ENCODE peak calls at places on chromosomes 7 and 10, in five cellular contexts. S, H, W, C and U are unnamed samples.

GRCh38 chr10:114353383-114353782 is 50.9 kb downstream of the AFAP1L2 start:
- DNase-seq in S (no peak), H (no peak), W (no peak), C (no peak), U (no peak)

GRCh38 chr7:24727165-24728120 is 29.8 kb downstream of the GSDME start:
- DNase-seq in S (peak; percentile 75), H (no peak), W (no peak), C (no peak), U (no peak)

GRCh38 chr10:124626759-124627380 is 117.3 kb downstream of the FAM53B start:
- DNase-seq in S (no peak), H (no peak), W (no peak), C (peak; percentile 79), U (peak; percentile 58)

GRCh38 chr10:16187161-16187560 is 249.6 kb upstream of the PTER start:
- DNase-seq in S (no peak), H (no peak), W (no peak), C (no peak), U (no peak)

GRCh38 chr10:122505885-122506284 is 44.5 kb downstream of the HTRA1 start:
- DNase-seq in S (no peak), H (no peak), W (no peak), C (no peak), U (no peak)

GRCh38 chr7:116193329-116194087 is 16.8 kb upstream of the TES start:
- DNase-seq in S (peak; percentile 59), H (no peak), W (no peak), C (no peak), U (no peak)

GRCh38 chr10:21721000-21721670 is 187.1 kb downstream of the MLLT10 start:
- DNase-seq in S (peak; percentile 41), H (no peak), W (no peak), C (no peak), U (no peak)

GRCh38 chr7:159093351-159093971 is 51.2 kb downstream of the VIPR2 start:
- DNase-seq in S (no peak), H (peak; percentile 55), W (no peak), C (no peak), U (no peak)

GRCh38 chr7:5633161-5634106 is 148.0 kb downstream of the RNF216 start:
- DNase-seq in S (no peak), H (peak; percentile 25), W (no peak), C (no peak), U (no peak)

GRCh38 chr7:25319707-25320106 is 91.4 kb upstream of the NPVF start:
- DNase-seq in S (no peak), H (no peak), W (no peak), C (no peak), U (no peak)

GRCh38 chr7:152336754-152337368 is 98.9 kb downstream of the KMT2C start:
- DNase-seq in S (peak; percentile 46), H (no peak), W (no peak), C (no peak), U (peak; percentile 23)

GRCh38 chr7:80230327-80230726 is 95.7 kb downstream of the GNAI1 start:
- DNase-seq in S (peak; percentile 31), H (no peak), W (no peak), C (no peak), U (no peak)

GRCh38 chr10:78781251-78781913 is 287.4 kb upstream of the ZMIZ1 start:
- DNase-seq in S (no peak), H (peak; percentile 46), W (no peak), C (no peak), U (no peak)

GRCh38 chr10:22712959-22713852 is 1.2 kb downstream of the PIP4K2A start:
- DNase-seq in S (no peak), H (peak; percentile 74), W (peak; percentile 60), C (peak; percentile 48), U (no peak)

GRCh38 chr7:98021588-98022351 is 31.8 kb upstream of the OCM2 start:
- DNase-seq in S (peak; percentile 32), H (peak; percentile 88), W (peak; percentile 55), C (peak; percentile 87), U (peak; percentile 76)

GRCh38 chr7:68020102-68020501 is 1023.5 kb downstream of the TYW1 start:
- DNase-seq in S (no peak), H (no peak), W (no peak), C (no peak), U (no peak)

GRCh38 chr7:146652176-146652575 is 535.6 kb downstream of the CNTNAP2 start:
- DNase-seq in S (no peak), H (no peak), W (no peak), C (no peak), U (no peak)

GRCh38 chr10:50635286-50635685 is 11.5 kb upstream of the SGMS1 start:
- DNase-seq in S (no peak), H (no peak), W (no peak), C (no peak), U (no peak)

GRCh38 chr10:98096316-98096715 is 38.1 kb upstream of the R3HCC1L start:
- DNase-seq in S (no peak), H (no peak), W (no peak), C (no peak), U (no peak)

GRCh38 chr7:135193615-135194081 is 17.7 kb downstream of the WDR91 start:
- DNase-seq in S (peak; percentile 98), H (no peak), W (no peak), C (no peak), U (no peak)

GRCh38 chr7:88337556-88337955 is 30.9 kb upstream of the STEAP4 start:
- DNase-seq in S (no peak), H (no peak), W (no peak), C (no peak), U (no peak)

GRCh38 chr10:21524526-21525366 is 736 bp downstream of the SKIDA1 start:
- DNase-seq in S (peak; percentile 69), H (no peak), W (peak; percentile 48), C (no peak), U (no peak)

GRCh38 chr10:121949052-121949451 is 21.2 kb upstream of the ATE1 start:
- DNase-seq in S (no peak), H (no peak), W (no peak), C (no peak), U (no peak)

GRCh38 chr7:13882051-13882450 is 107.4 kb downstream of the ETV1 start:
- DNase-seq in S (no peak), H (no peak), W (no peak), C (no peak), U (no peak)

GRCh38 chr7:125878990-125879389 is 949.4 kb upstream of the POT1 start:
- DNase-seq in S (peak; percentile 1), H (no peak), W (no peak), C (no peak), U (no peak)

GRCh38 chr7:18597759-18598158 is 102.2 kb downstream of the HDAC9 start:
- DNase-seq in S (peak; percentile 7), H (no peak), W (no peak), C (no peak), U (no peak)

GRCh38 chr7:148924011-148924410 is 39.9 kb upstream of the EZH2 start:
- DNase-seq in S (no peak), H (no peak), W (no peak), C (no peak), U (no peak)

GRCh38 chr10:75984067-75984466 is 552.6 kb downstream of the LRMDA start:
- DNase-seq in S (no peak), H (no peak), W (no peak), C (no peak), U (no peak)

GRCh38 chr7:56009695-56010094 is 41.5 kb downstream of the PSPH start:
- DNase-seq in S (no peak), H (no peak), W (peak; percentile 68), C (peak; percentile 31), U (peak; percentile 51)

GRCh38 chr7:44603208-44603607 is 3.2 kb upstream of the OGDH start:
- DNase-seq in S (no peak), H (no peak), W (no peak), C (no peak), U (no peak)

GRCh38 chr7:152756126-152756525 is 3.4 kb upstream of the ACTR3B start:
- DNase-seq in S (no peak), H (no peak), W (no peak), C (no peak), U (no peak)